ENCODE peak calls at places on chromosomes 7 and 10, in five cellular contexts. One of them, this sample, is unnamed.

GRCh38 chr10:91694170-91694794 is 61.4 kb upstream of the PPP1R3C start:
- DNase-seq in fibroblast of the aortic adventitia: peak; percentile 62
- DNase-seq in GM20000: peak; percentile 30
- DNase-seq in neural crest cell: no peak
- DNase-seq in HCT116: peak; percentile 42
- DNase-seq in this sample: no peak

GRCh38 chr7:51340029-51340838 is 23.6 kb upstream of the COBL start:
- DNase-seq in neural crest cell: no peak
- DNase-seq in fibroblast of the aortic adventitia: no peak
- DNase-seq in GM20000: no peak
- DNase-seq in HCT116: peak; percentile 34
- DNase-seq in this sample: no peak

GRCh38 chr10:15813415-15813814 is 46.9 kb downstream of the MINDY3 start:
- DNase-seq in neural crest cell: no peak
- DNase-seq in fibroblast of the aortic adventitia: peak; percentile 23
- DNase-seq in GM20000: no peak
- DNase-seq in HCT116: no peak
- DNase-seq in this sample: no peak

GRCh38 chr7:16648551-16648950 is 2.6 kb downstream of the BZW2 start:
- DNase-seq in GM20000: no peak
- DNase-seq in neural crest cell: no peak
- DNase-seq in HCT116: no peak
- DNase-seq in fibroblast of the aortic adventitia: no peak
- DNase-seq in this sample: no peak

GRCh38 chr7:105675873-105676484 is 94.7 kb upstream of the EFCAB10 start:
- DNase-seq in fibroblast of the aortic adventitia: no peak
- DNase-seq in neural crest cell: no peak
- DNase-seq in HCT116: no peak
- DNase-seq in GM20000: no peak
- DNase-seq in this sample: peak; percentile 43

GRCh38 chr7:112093409-112093808 is 112.8 kb downstream of the DOCK4 start:
- DNase-seq in GM20000: no peak
- DNase-seq in fibroblast of the aortic adventitia: no peak
- DNase-seq in neural crest cell: no peak
- DNase-seq in HCT116: no peak
- DNase-seq in this sample: no peak

GRCh38 chr7:139808401-139808800 is 20.7 kb upstream of the TBXAS1 start:
- DNase-seq in HCT116: no peak
- DNase-seq in GM20000: no peak
- DNase-seq in neural crest cell: no peak
- DNase-seq in fibroblast of the aortic adventitia: no peak
- DNase-seq in this sample: no peak

GRCh38 chr10:78715435-78715834 is 353.3 kb upstream of the ZMIZ1 start:
- DNase-seq in GM20000: no peak
- DNase-seq in fibroblast of the aortic adventitia: no peak
- DNase-seq in HCT116: no peak
- DNase-seq in neural crest cell: no peak
- DNase-seq in this sample: no peak

GRCh38 chr7:141161959-141162547 is 88.2 kb downstream of the TMEM178B start:
- DNase-seq in GM20000: no peak
- DNase-seq in fibroblast of the aortic adventitia: no peak
- DNase-seq in neural crest cell: no peak
- DNase-seq in HCT116: no peak
- DNase-seq in this sample: no peak

GRCh38 chr7:959271-959670 is 4.8 kb upstream of the ADAP1 start:
- DNase-seq in GM20000: no peak
- DNase-seq in HCT116: no peak
- DNase-seq in fibroblast of the aortic adventitia: no peak
- DNase-seq in neural crest cell: no peak
- DNase-seq in this sample: no peak

GRCh38 chr10:51001587-51001986 is 72.7 kb upstream of the PRKG1 start:
- DNase-seq in fibroblast of the aortic adventitia: peak; percentile 64
- DNase-seq in GM20000: no peak
- DNase-seq in neural crest cell: no peak
- DNase-seq in HCT116: no peak
- DNase-seq in this sample: no peak

GRCh38 chr10:76015245-76015644 is 583.8 kb downstream of the LRMDA start:
- DNase-seq in neural crest cell: no peak
- DNase-seq in fibroblast of the aortic adventitia: peak; percentile 84
- DNase-seq in HCT116: no peak
- DNase-seq in GM20000: no peak
- DNase-seq in this sample: no peak

GRCh38 chr10:62443866-62444265 is 69.7 kb downstream of the ZNF365 start:
- DNase-seq in fibroblast of the aortic adventitia: peak; percentile 56
- DNase-seq in HCT116: no peak
- DNase-seq in neural crest cell: no peak
- DNase-seq in GM20000: no peak
- DNase-seq in this sample: no peak

GRCh38 chr7:151087247-151088018 is 1.2 kb downstream of the AGAP3 start:
- DNase-seq in neural crest cell: no peak
- DNase-seq in GM20000: peak; percentile 80
- DNase-seq in HCT116: no peak
- DNase-seq in fibroblast of the aortic adventitia: peak; percentile 62
- DNase-seq in this sample: peak; percentile 39

GRCh38 chr7:127393370-127394058 is 1.0 kb upstream of the ZNF800 start:
- DNase-seq in HCT116: no peak
- DNase-seq in GM20000: no peak
- DNase-seq in neural crest cell: no peak
- DNase-seq in fibroblast of the aortic adventitia: no peak
- DNase-seq in this sample: no peak

GRCh38 chr7:120941064-120941463 is 9.5 kb upstream of the ING3 start:
- DNase-seq in GM20000: no peak
- DNase-seq in HCT116: peak; percentile 4
- DNase-seq in neural crest cell: no peak
- DNase-seq in fibroblast of the aortic adventitia: peak; percentile 16
- DNase-seq in this sample: no peak

DNA sequence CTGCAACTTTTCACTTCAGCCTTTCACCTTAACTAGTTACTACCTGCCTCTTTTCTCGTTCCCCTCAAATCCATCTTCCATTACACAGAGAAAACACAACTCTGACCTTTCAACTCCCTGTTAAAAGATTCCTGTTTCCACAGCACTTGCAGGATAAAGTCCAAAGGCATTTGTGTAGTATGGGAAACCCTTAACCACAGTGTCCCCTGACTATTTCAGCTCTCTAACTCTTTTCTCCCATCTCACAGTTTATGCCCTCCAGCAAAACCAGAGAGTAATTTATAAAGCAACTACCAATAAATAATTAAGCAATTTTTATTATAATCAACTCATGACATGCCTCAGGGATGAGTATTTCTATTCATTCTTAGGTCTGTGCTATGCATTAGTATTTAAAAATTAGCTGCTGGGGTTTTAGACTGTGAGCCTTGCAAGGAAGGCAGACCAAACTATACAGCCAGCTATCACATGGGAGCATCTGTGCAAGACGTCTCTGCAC is 51.0 kb downstream of the COL1A2 start:
- DNase-seq in neural crest cell: no peak
- DNase-seq in fibroblast of the aortic adventitia: no peak
- DNase-seq in HCT116: no peak
- DNase-seq in GM20000: no peak
- DNase-seq in this sample: no peak
- TF ChIP-seq CTCF in neural crest cell: no peak
- TF ChIP-seq CTCF in fibroblast of the aortic adventitia: no peak
- TF ChIP-seq CTCF in HCT116: no peak
- TF ChIP-seq CTCF in GM20000: no peak
- TF ChIP-seq CTCF in this sample: no peak

GRCh38 chr10:118047363-118047719 is 600 bp upstream of the RAB11FIP2 start:
- DNase-seq in HCT116: no peak
- DNase-seq in GM20000: peak; percentile 6
- DNase-seq in fibroblast of the aortic adventitia: no peak
- DNase-seq in neural crest cell: no peak
- DNase-seq in this sample: no peak

GRCh38 chr10:118042827-118043242 is 3.9 kb downstream of the RAB11FIP2 start:
- DNase-seq in HCT116: no peak
- DNase-seq in fibroblast of the aortic adventitia: peak; percentile 50
- DNase-seq in GM20000: no peak
- DNase-seq in neural crest cell: no peak
- DNase-seq in this sample: no peak

GRCh38 chr10:118045842-118046490 is 775 bp downstream of the RAB11FIP2 start:
- DNase-seq in fibroblast of the aortic adventitia: peak; percentile 45
- DNase-seq in HCT116: peak; percentile 12
- DNase-seq in GM20000: peak; percentile 40
- DNase-seq in neural crest cell: no peak
- DNase-seq in this sample: peak; percentile 39

GRCh38 chr10:118045154-118045841 is 1.4 kb downstream of the RAB11FIP2 start:
- DNase-seq in fibroblast of the aortic adventitia: no peak
- DNase-seq in GM20000: no peak
- DNase-seq in neural crest cell: no peak
- DNase-seq in HCT116: no peak
- DNase-seq in this sample: no peak

DNA sequence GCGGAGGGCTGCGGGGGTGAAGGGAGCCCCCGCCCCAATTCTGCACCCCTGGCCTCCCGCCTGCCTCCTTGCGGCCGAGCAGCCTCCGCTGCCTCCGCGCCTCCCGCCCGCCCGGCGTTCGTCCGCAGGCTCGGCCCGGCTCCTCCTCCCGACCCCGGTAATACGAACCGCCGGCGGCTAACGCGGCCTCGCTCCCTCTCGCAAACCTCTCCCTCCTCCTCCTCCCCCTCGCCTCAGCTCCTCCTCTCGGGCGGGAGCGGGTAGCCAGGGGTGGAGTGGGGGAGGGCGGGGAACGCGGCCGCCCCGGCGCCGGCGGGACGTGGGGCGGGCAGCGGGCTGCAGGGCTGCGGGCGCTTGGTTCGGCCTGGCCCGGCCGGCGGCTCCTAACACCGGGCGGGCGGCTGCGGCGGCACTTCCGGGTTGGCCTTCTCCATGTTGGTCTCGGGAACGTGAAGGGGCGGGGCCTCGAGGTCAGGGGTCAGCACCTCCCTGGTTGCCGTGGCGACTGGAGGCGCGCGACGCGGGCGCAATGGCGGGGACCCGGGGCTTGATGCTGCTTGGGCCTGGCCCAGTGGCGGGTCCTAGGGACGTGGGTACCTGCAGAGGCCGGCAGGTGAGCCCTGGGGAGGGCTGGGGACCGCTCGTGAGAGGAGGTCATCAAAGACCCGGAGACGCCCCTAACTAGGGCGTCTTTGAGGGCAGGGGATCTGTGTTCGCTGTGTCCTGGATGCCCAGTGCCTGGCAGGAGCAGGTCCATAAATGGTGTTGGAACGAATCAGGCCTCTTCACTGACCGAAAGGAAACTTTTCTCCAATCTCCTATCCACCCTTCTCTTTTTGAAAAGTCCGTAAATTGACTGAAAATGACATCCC is at the start of gene RAB11FIP2:
- DNase-seq in fibroblast of the aortic adventitia: peak; percentile 84
- DNase-seq in neural crest cell: peak; percentile 94
- DNase-seq in GM20000: peak; percentile 97
- DNase-seq in HCT116: peak; percentile 79
- DNase-seq in this sample: peak; percentile 97
- TF ChIP-seq CTCF in fibroblast of the aortic adventitia: peak; percentile 7
- TF ChIP-seq CTCF in neural crest cell: peak; percentile 47
- TF ChIP-seq CTCF in GM20000: no peak
- TF ChIP-seq CTCF in HCT116: no peak
- TF ChIP-seq CTCF in this sample: no peak

GRCh38 chr7:130793855-130794618 is 60.0 kb upstream of the KLF14 start:
- DNase-seq in neural crest cell: no peak
- DNase-seq in fibroblast of the aortic adventitia: peak; percentile 45
- DNase-seq in HCT116: peak; percentile 21
- DNase-seq in GM20000: no peak
- DNase-seq in this sample: no peak
- TF ChIP-seq CTCF in neural crest cell: no peak
- TF ChIP-seq CTCF in fibroblast of the aortic adventitia: peak; percentile 14
- TF ChIP-seq CTCF in HCT116: peak; percentile 24
- TF ChIP-seq CTCF in GM20000: no peak
- TF ChIP-seq CTCF in this sample: no peak

GRCh38 chr7:146772581-146772980 is 656.0 kb downstream of the CNTNAP2 start:
- DNase-seq in neural crest cell: peak; percentile 10
- DNase-seq in GM20000: no peak
- DNase-seq in fibroblast of the aortic adventitia: no peak
- DNase-seq in HCT116: no peak
- DNase-seq in this sample: no peak
- TF ChIP-seq CTCF in neural crest cell: peak; percentile 56
- TF ChIP-seq CTCF in GM20000: no peak
- TF ChIP-seq CTCF in fibroblast of the aortic adventitia: no peak
- TF ChIP-seq CTCF in HCT116: no peak
- TF ChIP-seq CTCF in this sample: no peak

GRCh38 chr7:6026011-6026819 is 5.0 kb upstream of the ANKRD61 start:
- DNase-seq in fibroblast of the aortic adventitia: no peak
- DNase-seq in neural crest cell: peak; percentile 6
- DNase-seq in GM20000: peak; percentile 69
- DNase-seq in HCT116: no peak
- DNase-seq in this sample: peak; percentile 68
- TF ChIP-seq CTCF in fibroblast of the aortic adventitia: peak; percentile 38
- TF ChIP-seq CTCF in neural crest cell: peak; percentile 44
- TF ChIP-seq CTCF in GM20000: no peak
- TF ChIP-seq CTCF in HCT116: peak; percentile 16
- TF ChIP-seq CTCF in this sample: peak; percentile 47